ENCODE peak calls at places on chromosomes 2 and 18, in nine cellular contexts. W, P, V, Q, X, D, G, M and H are unnamed samples.

GRCh38 chr2:130241041-130241707 is 42.9 kb upstream of the TUBA3E start:
- DNase-seq in X (no peak), V (peak; percentile 51), W (peak; percentile 68), M (no peak), D (no peak), G (peak; percentile 91), Q (no peak), P (no peak), H (no peak)

GRCh38 chr2:18991177-18992168 is 366.9 kb downstream of the OSR1 start:
- DNase-seq in G (peak; percentile 79), X (peak; percentile 4), W (no peak), V (peak; percentile 85), M (no peak), D (no peak), P (no peak), Q (no peak), H (no peak)

GRCh38 chr18:78688249-78688648 is 291.4 kb upstream of the SALL3 start:
- DNase-seq in V (no peak), Q (no peak), M (no peak), X (no peak), W (no peak), D (no peak), P (no peak), G (no peak), H (no peak)

GRCh38 chr18:67265464-67266245 is 250.9 kb downstream of the DSEL start:
- DNase-seq in G (peak; percentile 76), V (peak; percentile 88), P (no peak), M (no peak), X (no peak), D (no peak), W (no peak), Q (no peak), H (no peak)

GRCh38 chr2:191675807-191676667 is 1.9 kb upstream of the NABP1 start:
- DNase-seq in Q (peak; percentile 65), W (no peak), G (no peak), X (no peak), M (peak; percentile 44), D (no peak), V (peak; percentile 12), P (peak; percentile 79), H (peak; percentile 50)

GRCh38 chr18:64972545-64972944 is 778.3 kb upstream of the CDH7 start:
- DNase-seq in V (peak; percentile 9), W (no peak), Q (no peak), X (no peak), P (no peak), D (no peak), M (no peak), G (peak; percentile 38), H (no peak)

GRCh38 chr18:22168360-22168921 is 948 bp upstream of the GATA6 start:
- DNase-seq in G (no peak), P (no peak), Q (peak; percentile 43), V (peak; percentile 60), W (peak; percentile 33), X (no peak), M (no peak), D (peak; percentile 65), H (no peak)

GRCh38 chr2:104825124-104825865 is 28.6 kb upstream of the POU3F3 start:
- DNase-seq in V (peak; percentile 77), P (no peak), W (no peak), G (no peak), M (no peak), Q (no peak), X (no peak), D (no peak), H (no peak)

GRCh38 chr18:68997845-68998244 is 200.0 kb downstream of the CCDC102B start:
- DNase-seq in V (peak; percentile 20), M (no peak), W (no peak), P (no peak), G (no peak), D (no peak), X (no peak), Q (no peak), H (no peak)

GRCh38 chr18:22983175-22983574 is 50.0 kb downstream of the RBBP8 start:
- DNase-seq in P (no peak), X (no peak), V (peak; percentile 61), Q (no peak), D (no peak), G (peak; percentile 52), M (no peak), W (peak; percentile 10), H (no peak)

GRCh38 chr2:28668880-28669279 is 82.8 kb upstream of the PPP1CB start:
- DNase-seq in P (no peak), D (no peak), W (no peak), G (no peak), X (no peak), V (no peak), Q (no peak), M (no peak), H (no peak)

GRCh38 chr18:43719264-43719795 is 442.0 kb upstream of the SYT4 start:
- DNase-seq in X (no peak), Q (no peak), D (no peak), W (no peak), V (peak; percentile 39), P (no peak), G (peak; percentile 1), M (no peak), H (no peak)

GRCh38 chr2:75820693-75821092 is 110.0 kb upstream of the GCFC2 start:
- DNase-seq in P (no peak), M (no peak), W (no peak), Q (no peak), V (no peak), D (no peak), G (no peak), X (no peak), H (no peak)

GRCh38 chr2:42928692-42929576 is 136.6 kb upstream of the HAAO start:
- DNase-seq in Q (no peak), D (peak; percentile 66), M (no peak), G (peak; percentile 45), P (no peak), W (no peak), V (peak; percentile 48), X (no peak), H (no peak)

GRCh38 chr2:181074457-181074856 is 94.1 kb downstream of the UBE2E3 start:
- DNase-seq in X (no peak), V (no peak), G (peak; percentile 88), M (no peak), D (no peak), Q (no peak), W (no peak), P (no peak), H (no peak)

GRCh38 chr2:177529166-177529565 is 136.6 kb downstream of the AGPS start:
- DNase-seq in G (no peak), M (no peak), X (no peak), V (no peak), P (no peak), D (no peak), W (no peak), Q (no peak), H (no peak)

GRCh38 chr2:16336916-16337315 is 328.7 kb downstream of the CYRIA start:
- DNase-seq in M (no peak), W (no peak), X (no peak), V (no peak), P (no peak), G (no peak), Q (no peak), D (no peak), H (no peak)

GRCh38 chr2:159938375-159938774 is 124.0 kb downstream of the PLA2R1 start:
- DNase-seq in Q (no peak), W (no peak), P (no peak), X (no peak), M (no peak), G (no peak), V (no peak), D (no peak), H (no peak)

GRCh38 chr18:58211510-58211909 is 167.5 kb downstream of the NEDD4L start:
- DNase-seq in G (peak; percentile 30), W (no peak), D (no peak), M (no peak), X (no peak), P (no peak), Q (no peak), V (no peak), H (no peak)

GRCh38 chr18:77162580-77162979 is 30.0 kb upstream of the MBP start:
- DNase-seq in V (no peak), X (no peak), Q (no peak), D (no peak), G (no peak), W (no peak), P (no peak), M (no peak), H (no peak)

GRCh38 chr18:36331541-36331971 is 34.0 kb downstream of the FHOD3 start:
- DNase-seq in G (no peak), X (no peak), V (no peak), M (no peak), Q (no peak), D (no peak), W (no peak), P (no peak), H (no peak)

GRCh38 chr18:13914170-13914569 is 1.2 kb downstream of the MC2R start:
- DNase-seq in Q (no peak), V (no peak), G (no peak), P (no peak), M (no peak), W (no peak), D (no peak), X (no peak), H (no peak)

GRCh38 chr2:95354469-95354901 is 48.0 kb upstream of the FAHD2A start:
- DNase-seq in Q (no peak), M (no peak), D (no peak), V (no peak), W (no peak), P (no peak), X (no peak), G (no peak), H (no peak)

GRCh38 chr18:79738041-79738461 is 58.4 kb downstream of the CTDP1 start:
- DNase-seq in P (peak; percentile 6), G (no peak), M (no peak), D (no peak), W (no peak), Q (no peak), X (no peak), V (no peak), H (no peak)

GRCh38 chr2:10579441-10580169 is 110.2 kb downstream of the NOL10 start:
- DNase-seq in P (no peak), V (no peak), Q (no peak), W (no peak), G (peak; percentile 79), M (no peak), X (no peak), D (no peak), H (no peak)

GRCh38 chr2:47065771-47066380 is 89.2 kb downstream of the STPG4 start:
- DNase-seq in X (no peak), V (peak; percentile 72), M (no peak), P (no peak), D (no peak), Q (no peak), W (peak; percentile 89), G (peak; percentile 36), H (no peak)

GRCh38 chr2:241126201-241126611 is 23.1 kb downstream of the PASK start:
- DNase-seq in P (no peak), D (no peak), X (no peak), M (no peak), Q (no peak), W (no peak), V (no peak), G (no peak), H (no peak)

GRCh38 chr2:239677455-239678185 is 276.8 kb upstream of the HDAC4 start:
- DNase-seq in Q (no peak), M (no peak), G (no peak), P (no peak), X (no peak), V (no peak), W (no peak), D (no peak), H (no peak)

GRCh38 chr2:142980246-142981068 is 103.0 kb downstream of the KYNU start:
- DNase-seq in M (no peak), V (peak; percentile 45), W (peak; percentile 15), X (no peak), D (no peak), G (peak; percentile 72), P (no peak), Q (no peak), H (no peak)

GRCh38 chr2:191321861-191322662 is 76.9 kb downstream of the MYO1B start:
- DNase-seq in P (no peak), W (no peak), D (no peak), M (no peak), V (peak; percentile 94), X (no peak), G (peak; percentile 57), Q (no peak), H (no peak)

GRCh38 chr2:235594041-235594440 is 100.2 kb downstream of the AGAP1 start:
- DNase-seq in X (no peak), M (no peak), G (peak; percentile 71), Q (no peak), P (no peak), W (peak; percentile 72), D (peak; percentile 33), V (peak; percentile 82), H (no peak)